ENCODE peak calls at places on chromosomes 4 and X, in seven cellular contexts. One of them, this sample, is unnamed.

GRCh38 chr4:86184216-86184915 is 175.5 kb downstream of the MAPK10 start:
- DNase-seq in GDM1: no peak
- DNase-seq in iris pigment epithelial cell: peak; percentile 75
- DNase-seq in NCI-H1417 treated with DMSO at 0.1 percent for 48 hours: no peak
- DNase-seq in fibroblast of pulmonary artery: peak; percentile 6
- DNase-seq in mammary epithelial cell: no peak
- DNase-seq in mesenchymal stem cell: no peak
- DNase-seq in this sample: peak; percentile 28

GRCh38 chr4:159398236-159398638 is 295.4 kb downstream of the RAPGEF2 start:
- DNase-seq in GDM1: no peak
- DNase-seq in iris pigment epithelial cell: peak; percentile 21
- DNase-seq in NCI-H1417 treated with DMSO at 0.1 percent for 48 hours: no peak
- DNase-seq in fibroblast of pulmonary artery: peak; percentile 53
- DNase-seq in mammary epithelial cell: no peak
- DNase-seq in mesenchymal stem cell: peak; percentile 76
- DNase-seq in this sample: peak; percentile 9

GRCh38 chr4:2077537-2078460 is 18.7 kb downstream of the NAT8L start:
- DNase-seq in GDM1: no peak
- DNase-seq in iris pigment epithelial cell: no peak
- DNase-seq in NCI-H1417 treated with DMSO at 0.1 percent for 48 hours: no peak
- DNase-seq in fibroblast of pulmonary artery: no peak
- DNase-seq in mammary epithelial cell: no peak
- DNase-seq in mesenchymal stem cell: no peak
- DNase-seq in this sample: no peak

GRCh38 chr4:186699298-186699697 is 24.4 kb downstream of the FAT1 start:
- DNase-seq in GDM1: no peak
- DNase-seq in iris pigment epithelial cell: peak; percentile 55
- DNase-seq in NCI-H1417 treated with DMSO at 0.1 percent for 48 hours: no peak
- DNase-seq in fibroblast of pulmonary artery: peak; percentile 31
- DNase-seq in mammary epithelial cell: peak; percentile 71
- DNase-seq in mesenchymal stem cell: peak; percentile 44
- DNase-seq in this sample: peak; percentile 27

GRCh38 chr4:7588002-7588401 is 153.3 kb upstream of the PSAPL1 start:
- DNase-seq in GDM1: no peak
- DNase-seq in iris pigment epithelial cell: no peak
- DNase-seq in NCI-H1417 treated with DMSO at 0.1 percent for 48 hours: no peak
- DNase-seq in fibroblast of pulmonary artery: no peak
- DNase-seq in mammary epithelial cell: no peak
- DNase-seq in mesenchymal stem cell: no peak
- DNase-seq in this sample: no peak

GRCh38 chr4:107317596-107317995 is 281.5 kb upstream of the DKK2 start:
- DNase-seq in GDM1: no peak
- DNase-seq in iris pigment epithelial cell: peak; percentile 45
- DNase-seq in NCI-H1417 treated with DMSO at 0.1 percent for 48 hours: no peak
- DNase-seq in fibroblast of pulmonary artery: no peak
- DNase-seq in mammary epithelial cell: no peak
- DNase-seq in mesenchymal stem cell: no peak
- DNase-seq in this sample: peak; percentile 40

GRCh38 chr4:53929311-53929710 is 135.1 kb downstream of the CHIC2 start:
- DNase-seq in GDM1: no peak
- DNase-seq in iris pigment epithelial cell: peak; percentile 74
- DNase-seq in NCI-H1417 treated with DMSO at 0.1 percent for 48 hours: no peak
- DNase-seq in fibroblast of pulmonary artery: peak; percentile 35
- DNase-seq in mammary epithelial cell: no peak
- DNase-seq in mesenchymal stem cell: no peak
- DNase-seq in this sample: no peak

GRCh38 chr4:15402974-15403373 is 24.9 kb upstream of the C1QTNF7 start:
- DNase-seq in GDM1: no peak
- DNase-seq in iris pigment epithelial cell: no peak
- DNase-seq in NCI-H1417 treated with DMSO at 0.1 percent for 48 hours: no peak
- DNase-seq in fibroblast of pulmonary artery: no peak
- DNase-seq in mammary epithelial cell: no peak
- DNase-seq in mesenchymal stem cell: no peak
- DNase-seq in this sample: no peak

GRCh38 chr4:169398294-169398693 is 127.5 kb upstream of the SH3RF1 start:
- DNase-seq in GDM1: no peak
- DNase-seq in iris pigment epithelial cell: peak; percentile 49
- DNase-seq in NCI-H1417 treated with DMSO at 0.1 percent for 48 hours: no peak
- DNase-seq in fibroblast of pulmonary artery: peak; percentile 65
- DNase-seq in mammary epithelial cell: peak; percentile 83
- DNase-seq in mesenchymal stem cell: peak; percentile 87
- DNase-seq in this sample: peak; percentile 92

GRCh38 chr4:125390727-125391126 is 76.0 kb downstream of the FAT4 start:
- DNase-seq in GDM1: no peak
- DNase-seq in iris pigment epithelial cell: no peak
- DNase-seq in NCI-H1417 treated with DMSO at 0.1 percent for 48 hours: no peak
- DNase-seq in fibroblast of pulmonary artery: no peak
- DNase-seq in mammary epithelial cell: no peak
- DNase-seq in mesenchymal stem cell: no peak
- DNase-seq in this sample: peak; percentile 21

GRCh38 chr4:6265546-6265945 is 4.1 kb upstream of the WFS1 start:
- DNase-seq in GDM1: no peak
- DNase-seq in iris pigment epithelial cell: no peak
- DNase-seq in NCI-H1417 treated with DMSO at 0.1 percent for 48 hours: no peak
- DNase-seq in fibroblast of pulmonary artery: no peak
- DNase-seq in mammary epithelial cell: no peak
- DNase-seq in mesenchymal stem cell: no peak
- DNase-seq in this sample: peak; percentile 9

GRCh38 chrX:115449742-115450141 is 111.2 kb upstream of the PLS3 start:
- DNase-seq in GDM1: no peak
- DNase-seq in iris pigment epithelial cell: peak; percentile 58
- DNase-seq in NCI-H1417 treated with DMSO at 0.1 percent for 48 hours: no peak
- DNase-seq in fibroblast of pulmonary artery: peak; percentile 83
- DNase-seq in mammary epithelial cell: no peak
- DNase-seq in mesenchymal stem cell: peak; percentile 21
- DNase-seq in this sample: peak; percentile 46

GRCh38 chr4:142416121-142416520 is 430.0 kb downstream of the INPP4B start:
- DNase-seq in GDM1: no peak
- DNase-seq in iris pigment epithelial cell: peak; percentile 43
- DNase-seq in NCI-H1417 treated with DMSO at 0.1 percent for 48 hours: no peak
- DNase-seq in fibroblast of pulmonary artery: peak; percentile 64
- DNase-seq in mammary epithelial cell: peak; percentile 69
- DNase-seq in mesenchymal stem cell: no peak
- DNase-seq in this sample: peak; percentile 92

GRCh38 chrX:31706456-31706855 is 634.6 kb upstream of the FTHL17 start:
- DNase-seq in GDM1: no peak
- DNase-seq in iris pigment epithelial cell: peak; percentile 2
- DNase-seq in NCI-H1417 treated with DMSO at 0.1 percent for 48 hours: no peak
- DNase-seq in fibroblast of pulmonary artery: peak; percentile 16
- DNase-seq in mammary epithelial cell: no peak
- DNase-seq in mesenchymal stem cell: no peak
- DNase-seq in this sample: no peak

GRCh38 chrX:97397371-97397770 is 513.7 kb downstream of the RPA4 start:
- DNase-seq in GDM1: no peak
- DNase-seq in iris pigment epithelial cell: peak; percentile 82
- DNase-seq in NCI-H1417 treated with DMSO at 0.1 percent for 48 hours: no peak
- DNase-seq in fibroblast of pulmonary artery: peak; percentile 51
- DNase-seq in mammary epithelial cell: no peak
- DNase-seq in mesenchymal stem cell: peak; percentile 59
- DNase-seq in this sample: peak; percentile 8

GRCh38 chr4:39931441-39931901 is 46.2 kb downstream of the PDS5A start:
- DNase-seq in GDM1: no peak
- DNase-seq in iris pigment epithelial cell: no peak
- DNase-seq in NCI-H1417 treated with DMSO at 0.1 percent for 48 hours: no peak
- DNase-seq in fibroblast of pulmonary artery: no peak
- DNase-seq in mammary epithelial cell: no peak
- DNase-seq in mesenchymal stem cell: no peak
- DNase-seq in this sample: no peak

GRCh38 chrX:153522259-153522658 is 4.8 kb downstream of the ATP2B3 start:
- DNase-seq in GDM1: no peak
- DNase-seq in iris pigment epithelial cell: no peak
- DNase-seq in NCI-H1417 treated with DMSO at 0.1 percent for 48 hours: no peak
- DNase-seq in fibroblast of pulmonary artery: no peak
- DNase-seq in mammary epithelial cell: no peak
- DNase-seq in mesenchymal stem cell: no peak
- DNase-seq in this sample: no peak

GRCh38 chr4:75990129-75990528 is 616 bp downstream of the SDAD1 start:
- DNase-seq in GDM1: no peak
- DNase-seq in iris pigment epithelial cell: peak; percentile 43
- DNase-seq in NCI-H1417 treated with DMSO at 0.1 percent for 48 hours: no peak
- DNase-seq in fibroblast of pulmonary artery: peak; percentile 17
- DNase-seq in mammary epithelial cell: peak; percentile 5
- DNase-seq in mesenchymal stem cell: peak; percentile 33
- DNase-seq in this sample: peak; percentile 3

GRCh38 chrX:53332204-53332603 is 50.8 kb upstream of the IQSEC2 start:
- DNase-seq in GDM1: no peak
- DNase-seq in iris pigment epithelial cell: no peak
- DNase-seq in NCI-H1417 treated with DMSO at 0.1 percent for 48 hours: no peak
- DNase-seq in fibroblast of pulmonary artery: no peak
- DNase-seq in mammary epithelial cell: no peak
- DNase-seq in mesenchymal stem cell: no peak
- DNase-seq in this sample: no peak

GRCh38 chr4:97759785-97760184 is 383.5 kb downstream of the STPG2 start:
- DNase-seq in GDM1: no peak
- DNase-seq in iris pigment epithelial cell: no peak
- DNase-seq in NCI-H1417 treated with DMSO at 0.1 percent for 48 hours: no peak
- DNase-seq in fibroblast of pulmonary artery: peak; percentile 6
- DNase-seq in mammary epithelial cell: no peak
- DNase-seq in mesenchymal stem cell: no peak
- DNase-seq in this sample: no peak

GRCh38 chr4:113872426-113873260 is 106.8 kb downstream of the ARSJ start:
- DNase-seq in GDM1: no peak
- DNase-seq in iris pigment epithelial cell: peak; percentile 21
- DNase-seq in NCI-H1417 treated with DMSO at 0.1 percent for 48 hours: no peak
- DNase-seq in fibroblast of pulmonary artery: no peak
- DNase-seq in mammary epithelial cell: no peak
- DNase-seq in mesenchymal stem cell: no peak
- DNase-seq in this sample: peak; percentile 47

GRCh38 chr4:60216752-60217151 is 983.4 kb upstream of the ADGRL3 start:
- DNase-seq in GDM1: no peak
- DNase-seq in iris pigment epithelial cell: peak; percentile 16
- DNase-seq in NCI-H1417 treated with DMSO at 0.1 percent for 48 hours: no peak
- DNase-seq in fibroblast of pulmonary artery: peak; percentile 50
- DNase-seq in mammary epithelial cell: peak; percentile 4
- DNase-seq in mesenchymal stem cell: peak; percentile 82
- DNase-seq in this sample: no peak

GRCh38 chrX:129823115-129823514 is 20.6 kb downstream of the ZDHHC9 start:
- DNase-seq in GDM1: peak; percentile 22
- DNase-seq in iris pigment epithelial cell: peak; percentile 44
- DNase-seq in NCI-H1417 treated with DMSO at 0.1 percent for 48 hours: no peak
- DNase-seq in fibroblast of pulmonary artery: peak; percentile 62
- DNase-seq in mammary epithelial cell: peak; percentile 12
- DNase-seq in mesenchymal stem cell: peak; percentile 40
- DNase-seq in this sample: peak; percentile 27

GRCh38 chrX:3939967-3940610 is 226.6 kb upstream of the PRKX start:
- DNase-seq in GDM1: no peak
- DNase-seq in iris pigment epithelial cell: peak; percentile 14
- DNase-seq in NCI-H1417 treated with DMSO at 0.1 percent for 48 hours: no peak
- DNase-seq in fibroblast of pulmonary artery: peak; percentile 29
- DNase-seq in mammary epithelial cell: peak; percentile 21
- DNase-seq in mesenchymal stem cell: peak; percentile 13
- DNase-seq in this sample: peak; percentile 5

GRCh38 chr4:98688416-98689290 is 30.2 kb upstream of the TSPAN5 start:
- DNase-seq in GDM1: no peak
- DNase-seq in iris pigment epithelial cell: peak; percentile 78
- DNase-seq in NCI-H1417 treated with DMSO at 0.1 percent for 48 hours: no peak
- DNase-seq in fibroblast of pulmonary artery: peak; percentile 46
- DNase-seq in mammary epithelial cell: peak; percentile 18
- DNase-seq in mesenchymal stem cell: peak; percentile 80
- DNase-seq in this sample: peak; percentile 56

This sample was measured in AG10803.